ENCODE peak calls at places on chromosomes 7 and 10, in six cellular contexts. X is GM12878, V is HEK293T, P is A549, Y is K562, W is HepG2. B is an unnamed sample.
A peak's percentile ranks its signal among the peaks of the same experiment; 100 is the strongest.

GRCh38 chr7:27739301-27739913 is 555 bp upstream of the TAX1BP1 start:
- DNase-seq in Y (peak; percentile 74), W (no peak), V (no peak), X (no peak), P (no peak), B (peak; percentile 70)

GRCh38 chr7:46776790-46777189 is 805.1 kb downstream of the TNS3 start:
- DNase-seq in W (no peak), X (no peak), P (no peak), V (no peak), Y (no peak), B (peak; percentile 36)

GRCh38 chr10:62831346-62831745 is 15.2 kb upstream of the EGR2 start:
- DNase-seq in X (no peak), P (no peak), Y (no peak), V (no peak), W (no peak), B (peak; percentile 75)

GRCh38 chr10:923844-924523 is 7.5 kb downstream of the LARP4B start:
- DNase-seq in P (no peak), W (no peak), X (no peak), Y (no peak), V (no peak), B (no peak)

GRCh38 chr10:70296406-70296899 is 12.6 kb upstream of the NPFFR1 start:
- DNase-seq in V (no peak), Y (peak; percentile 82), X (no peak), W (no peak), P (peak; percentile 45), B (peak; percentile 89)

GRCh38 chr7:50312589-50313162 is 8.2 kb downstream of the IKZF1 start:
- DNase-seq in P (no peak), X (no peak), V (no peak), Y (no peak), W (no peak), B (no peak)

GRCh38 chr10:6068006-6068405 is 5.8 kb upstream of the IL2RA start:
- DNase-seq in X (no peak), V (no peak), Y (no peak), W (no peak), P (no peak), B (no peak)

GRCh38 chr7:70856889-70857511 is 274.9 kb upstream of the GALNT17 start:
- DNase-seq in X (peak; percentile 12), Y (peak; percentile 70), V (peak; percentile 64), W (peak; percentile 39), P (peak; percentile 50), B (peak; percentile 33)

GRCh38 chr7:40799-41750 is 151.3 kb upstream of the FAM20C start:
- DNase-seq in P (no peak), Y (no peak), X (no peak), W (no peak), V (no peak), B (no peak)

GRCh38 chr7:1823376-1824150 is 153.5 kb downstream of the ELFN1 start:
- DNase-seq in V (no peak), Y (no peak), W (no peak), X (no peak), P (no peak), B (no peak)

GRCh38 chr10:107971973-107972372 is 807.5 kb upstream of the SORCS1 start:
- DNase-seq in X (no peak), W (no peak), V (no peak), Y (no peak), P (peak; percentile 2), B (no peak)

GRCh38 chr10:32244011-32244410 is 102.9 kb downstream of the EPC1 start:
- DNase-seq in W (no peak), Y (no peak), V (no peak), X (no peak), P (no peak), B (no peak)

DNA sequence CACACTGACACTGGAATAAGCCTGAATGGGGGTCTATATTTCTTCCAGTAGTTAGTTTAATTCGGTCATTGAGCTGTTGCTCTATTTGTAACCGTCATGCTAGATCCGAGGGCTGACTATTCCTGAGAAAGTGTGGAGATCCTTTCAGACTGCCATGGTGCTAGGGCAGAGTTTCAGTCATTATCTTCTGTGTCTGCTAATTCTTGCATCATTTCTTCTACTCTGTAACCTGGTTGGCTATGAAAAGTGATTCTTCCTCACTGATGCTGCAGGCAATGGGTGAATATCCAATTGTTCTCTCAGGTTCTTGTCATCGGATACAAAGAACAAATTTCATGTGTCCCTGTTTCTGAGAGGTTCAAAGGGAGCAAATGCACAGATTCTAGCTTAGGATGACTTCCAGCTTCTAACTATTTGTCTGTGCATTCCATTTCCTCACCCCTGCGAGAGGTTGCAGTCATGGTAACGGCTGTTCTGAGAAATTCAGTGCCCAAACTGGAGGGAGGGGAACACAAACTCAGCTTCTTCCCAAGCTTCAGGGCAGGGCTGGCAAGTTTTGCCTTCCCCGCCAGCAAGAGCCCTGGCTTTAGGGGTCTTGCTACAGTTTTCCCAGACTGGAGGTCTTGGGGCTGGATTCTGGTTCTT is 11.0 kb downstream of the FAS start:
- DNase-seq in W (no peak), Y (no peak), P (no peak), X (no peak), V (no peak), B (peak; percentile 31)
- TF ChIP-seq BHLHE40 in W (no peak), Y (no peak), P (no peak), X (no peak), V (no peak), B (no peak)

GRCh38 chr10:68901106-68901927 is at the start of gene DDX50:
- DNase-seq in X (peak; percentile 97), W (peak; percentile 99), P (peak; percentile 99), Y (peak; percentile 97), V (peak; percentile 91), B (peak; percentile 99)

GRCh38 chr10:68899186-68899745 is 1.8 kb upstream of the DDX50 start:
- DNase-seq in X (no peak), Y (no peak), P (no peak), V (no peak), W (no peak), B (no peak)

GRCh38 chr10:68895041-68895440 is 6.1 kb upstream of the DDX50 start:
- DNase-seq in Y (no peak), P (no peak), W (no peak), V (no peak), X (no peak), B (no peak)

GRCh38 chr10:68900427-68901105 is 549 bp upstream of the DDX50 start:
- DNase-seq in X (peak; percentile 13), Y (no peak), V (peak; percentile 65), P (no peak), W (no peak), B (peak; percentile 69)

GRCh38 chr10:68897336-68897741 is 3.8 kb upstream of the DDX50 start:
- DNase-seq in P (peak; percentile 79), X (no peak), Y (peak; percentile 64), W (peak; percentile 64), V (peak; percentile 58), B (peak; percentile 77)
- TF ChIP-seq BHLHE40 in P (no peak), X (no peak), Y (no peak), W (no peak), V (no peak), B (no peak)

GRCh38 chr7:110397927-110398660 is 692.8 kb upstream of the LRRN3 start:
- DNase-seq in W (no peak), Y (no peak), P (peak; percentile 4), X (no peak), V (no peak), B (no peak)
- TF ChIP-seq BHLHE40 in W (no peak), Y (no peak), P (no peak), X (no peak), V (no peak), B (no peak)

GRCh38 chr7:65475040-65475726 is 101.5 kb downstream of the ZNF92 start:
- DNase-seq in W (no peak), V (no peak), Y (no peak), X (no peak), P (no peak), B (no peak)

GRCh38 chr7:65477326-65477725 is 103.7 kb downstream of the ZNF92 start:
- DNase-seq in P (peak; percentile 35), X (no peak), Y (peak; percentile 67), V (peak; percentile 80), W (peak; percentile 25), B (peak; percentile 5)

GRCh38 chr7:65471587-65471986 is 97.9 kb downstream of the ZNF92 start:
- DNase-seq in X (no peak), W (no peak), V (no peak), Y (no peak), P (no peak), B (no peak)

DNA sequence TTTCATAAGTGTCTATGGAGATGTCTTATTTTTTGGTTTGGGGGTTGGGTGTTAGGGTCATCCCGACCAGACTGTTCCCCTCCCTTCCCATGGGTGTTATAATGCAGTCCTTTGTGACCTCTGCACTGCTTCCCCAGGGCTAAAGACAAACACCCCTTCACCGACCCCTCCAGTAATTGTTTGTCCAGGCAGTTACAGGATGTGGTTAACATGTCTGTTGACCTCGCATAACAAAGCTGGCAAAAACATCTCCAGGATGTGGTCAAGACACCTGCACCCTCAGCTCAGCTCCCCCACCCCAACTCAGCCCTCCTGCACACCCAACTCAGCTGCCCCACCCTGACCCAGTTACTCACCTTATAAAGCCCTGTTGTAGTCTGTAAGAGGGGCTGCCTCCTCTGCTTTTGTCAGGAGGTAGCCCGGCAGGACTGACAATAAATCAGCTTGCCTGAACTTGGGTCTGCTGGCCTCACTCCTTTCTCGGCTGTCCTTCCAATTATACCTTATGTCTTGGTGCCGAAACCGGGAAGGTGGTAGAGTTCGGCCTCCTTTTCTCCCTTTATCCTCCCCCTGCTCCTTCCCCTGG is 102.2 kb downstream of the ZNF92 start:
- DNase-seq in X (peak; percentile 67), W (peak; percentile 93), Y (no peak), P (no peak), V (no peak), B (no peak)
- TF ChIP-seq BHLHE40 in X (no peak), W (no peak), Y (no peak), P (no peak), V (no peak), B (no peak)